ENCODE peak calls at places on chromosome 9, in eight cellular contexts. H is HCT116, N is GM06990, Z is kidney epithelial cell, X is colonic mucosa, J is ovary, U is heart left ventricle, P is fibroblast of lung. B is an unnamed sample. For H3K36me3, the result is how much of the 10 kb centered on the place peaks cover.

GRCh38 chr9:98231770-98232478 is 23.5 kb downstream of the TBC1D2 start:
- DNase-seq in H (no peak), N (no peak), Z (no peak), X (no peak), J (no peak), U (no peak), P (peak), B (no peak)

GRCh38 chr9:134265078-134265477 is 61.2 kb upstream of the RXRA start:
- DNase-seq in H (no peak), N (no peak), Z (no peak), X (no peak), J (no peak), U (no peak), P (no peak), B (no peak)

GRCh38 chr9:123390337-123391135 is 34.5 kb downstream of the CRB2 start:
- DNase-seq in H (no peak), N (no peak), Z (no peak), X (no peak), J (no peak), U (no peak), P (no peak), B (no peak)

GRCh38 chr9:27453860-27454553 is 70.1 kb upstream of the IFNK start:
- DNase-seq in H (no peak), N (no peak), Z (no peak), X (no peak), J (no peak), U (no peak), P (no peak), B (no peak)

GRCh38 chr9:87206064-87206661 is 258.9 kb upstream of the GAS1 start:
- DNase-seq in H (no peak), N (no peak), Z (no peak), X (no peak), J (no peak), U (no peak), P (peak), B (no peak)

GRCh38 chr9:21638104-21638503 is 156.0 kb upstream of the IFNE start:
- DNase-seq in H (no peak), N (no peak), Z (no peak), X (no peak), J (no peak), U (no peak), P (no peak), B (peak)

GRCh38 chr9:13621871-13622564 is 342.5 kb upstream of the MPDZ start:
- DNase-seq in H (no peak), N (no peak), Z (no peak), X (no peak), J (no peak), U (no peak), P (no peak), B (no peak)

GRCh38 chr9:16671591-16672137 is 198.8 kb downstream of the BNC2 start:
- DNase-seq in H (no peak), N (no peak), Z (peak), X (no peak), J (no peak), U (no peak), P (peak), B (no peak)

GRCh38 chr9:110555551-110555950 is 24.0 kb downstream of the SVEP1 start:
- DNase-seq in H (no peak), N (no peak), Z (no peak), X (no peak), J (no peak), U (no peak), P (peak), B (no peak)

GRCh38 chr9:107674937-107675277 is 185.3 kb upstream of the KLF4 start:
- DNase-seq in H (no peak), N (no peak), Z (no peak), X (no peak), J (no peak), U (no peak), P (no peak), B (peak)

GRCh38 chr9:89602978-89603628 is 1.7 kb upstream of the GADD45G start:
- DNase-seq in H (peak), N (peak), Z (peak), X (peak), J (peak), U (peak), P (peak), B (peak)

GRCh38 chr9:116337015-116337414 is 183.4 kb downstream of the PAPPA start:
- DNase-seq in H (no peak), N (no peak), Z (peak), X (no peak), J (no peak), U (no peak), P (peak), B (no peak)

GRCh38 chr9:113950195-113951031 is 74.3 kb downstream of the ZNF618 start:
- DNase-seq in H (no peak), N (no peak), Z (no peak), X (peak), J (no peak), U (no peak), P (no peak), B (no peak)

GRCh38 chr9:37954581-37954981 is 50.7 kb upstream of the SLC25A51 start:
- DNase-seq in H (no peak), N (peak), Z (no peak), X (no peak), J (no peak), U (no peak), P (no peak), B (no peak)

GRCh38 chr9:16246785-16247184 is 623.7 kb downstream of the BNC2 start:
- DNase-seq in H (no peak), N (no peak), Z (no peak), X (no peak), J (no peak), U (no peak), P (peak), B (no peak)

DNA sequence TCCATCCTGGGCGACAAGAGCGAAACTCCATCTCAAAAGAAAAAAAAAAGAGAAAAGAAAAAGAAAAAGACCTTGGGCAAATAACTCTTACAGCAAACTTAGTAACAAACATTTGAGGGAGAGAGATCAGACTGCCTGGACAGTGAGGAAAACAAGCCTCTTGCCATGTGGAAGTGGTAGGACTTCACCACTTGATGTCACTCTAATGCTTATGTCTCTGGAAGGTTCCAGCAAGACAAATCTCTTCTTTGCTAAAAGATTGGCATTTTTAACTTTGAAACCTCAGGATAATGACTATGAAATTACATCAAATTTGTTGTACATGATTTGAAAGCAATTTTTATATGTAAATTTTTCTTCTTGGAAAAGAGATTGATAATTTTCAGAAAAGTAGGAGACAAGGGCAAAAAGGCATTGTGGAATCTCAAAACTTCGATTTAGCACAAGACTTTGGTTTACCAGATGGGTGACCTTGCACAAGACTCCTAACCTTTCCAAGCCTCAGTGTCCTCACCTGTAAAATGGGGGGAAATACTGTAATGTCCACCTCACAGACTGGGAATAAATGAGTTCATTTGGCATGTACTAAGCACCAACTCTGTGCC is 5.4 kb downstream of the ACTL7B start:
- DNase-seq in H (peak), N (no peak), Z (no peak), X (no peak), J (no peak), U (no peak), P (peak), B (no peak)
- H3K36me3 ChIP-seq in H (under half), N (under half), Z (under half), X (under half), J (under half), U (under half), P (under half), B (under half)

GRCh38 chr9:93009337-93010015 is 49.0 kb upstream of the SUSD3 start:
- DNase-seq in H (no peak), N (no peak), Z (no peak), X (peak), J (no peak), U (no peak), P (no peak), B (no peak)

GRCh38 chr9:93008457-93008856 is 50.0 kb upstream of the SUSD3 start:
- DNase-seq in H (no peak), N (no peak), Z (no peak), X (no peak), J (no peak), U (no peak), P (no peak), B (no peak)

GRCh38 chr9:93010056-93010455 is 48.4 kb upstream of the SUSD3 start:
- DNase-seq in H (no peak), N (no peak), Z (no peak), X (peak), J (no peak), U (no peak), P (no peak), B (no peak)

GRCh38 chr9:93011114-93011513 is 47.4 kb upstream of the SUSD3 start:
- DNase-seq in H (no peak), N (no peak), Z (no peak), X (peak), J (no peak), U (no peak), P (no peak), B (no peak)

GRCh38 chr9:93010696-93011095 is 47.8 kb upstream of the SUSD3 start:
- DNase-seq in H (no peak), N (no peak), Z (no peak), X (peak), J (no peak), U (no peak), P (no peak), B (no peak)
- TF ChIP-seq CTCF in H (no peak), N (no peak), Z (no peak), X (no peak), J (no peak), U (no peak), P (no peak), B (no peak)

DNA sequence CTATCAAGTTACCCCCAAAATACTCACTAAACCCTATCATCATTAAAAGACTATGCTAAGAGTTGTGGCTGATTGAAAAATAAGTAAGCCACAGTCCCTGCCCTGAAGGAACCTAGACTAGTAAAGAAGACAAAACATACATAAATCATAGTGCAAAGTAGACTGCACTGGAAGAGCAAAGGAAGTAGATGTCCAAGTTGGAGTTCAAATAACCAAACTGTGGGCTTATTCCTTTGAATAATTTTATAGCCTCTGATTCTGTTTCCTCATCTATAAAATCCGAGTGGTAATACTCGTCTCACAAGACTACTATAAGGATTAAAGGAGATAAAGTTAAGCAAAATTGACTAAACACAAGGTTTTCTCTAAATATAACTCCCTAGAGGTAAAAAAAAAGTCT is 140.4 kb downstream of the TLE1 start:
- DNase-seq in H (no peak), N (no peak), Z (no peak), X (no peak), J (no peak), U (no peak), P (no peak), B (no peak)
- H3K36me3 ChIP-seq in H (under half), N (under half), Z (under half), X (under half), J (under half), U (under half), P (under half), B (under half)

DNA sequence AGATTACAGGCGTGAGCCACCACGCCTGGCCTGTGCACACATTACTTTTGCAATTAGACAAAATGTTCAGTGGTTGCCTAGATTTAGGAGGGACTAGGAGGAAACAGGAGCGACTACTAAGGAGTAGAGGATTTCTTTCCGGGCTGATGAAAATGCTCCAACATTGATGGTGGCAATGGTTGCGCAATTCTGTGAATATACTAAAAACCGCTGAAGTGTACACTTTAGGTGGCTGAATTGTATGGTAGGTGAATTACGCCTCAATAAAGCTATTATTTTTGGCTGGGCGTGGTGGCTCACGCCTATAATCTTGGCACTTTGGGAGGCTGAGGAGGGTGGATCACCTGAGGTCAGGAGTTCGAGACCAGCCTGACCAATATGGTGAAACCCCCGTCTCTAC is 46.8 kb upstream of the STXBP1 start:
- DNase-seq in H (no peak), N (no peak), Z (no peak), X (peak), J (no peak), U (no peak), P (no peak), B (no peak)
- TF ChIP-seq CTCF in H (no peak), N (no peak), Z (no peak), X (no peak), J (no peak), U (no peak), P (no peak), B (no peak)

GRCh38 chr9:128391956-128392301 is 20.8 kb downstream of the URM1 start:
- DNase-seq in H (no peak), N (no peak), Z (no peak), X (no peak), J (no peak), U (no peak), P (no peak), B (no peak)

GRCh38 chr9:128390813-128391711 is 19.9 kb downstream of the URM1 start:
- DNase-seq in H (no peak), N (no peak), Z (no peak), X (no peak), J (no peak), U (no peak), P (no peak), B (no peak)

GRCh38 chr9:128390150-128390812 is 19.1 kb downstream of the URM1 start:
- DNase-seq in H (no peak), N (no peak), Z (no peak), X (no peak), J (no peak), U (no peak), P (no peak), B (no peak)

GRCh38 chr9:128392302-128393152 is 21.4 kb downstream of the URM1 start:
- DNase-seq in H (no peak), N (no peak), Z (no peak), X (no peak), J (no peak), U (no peak), P (no peak), B (no peak)

DNA sequence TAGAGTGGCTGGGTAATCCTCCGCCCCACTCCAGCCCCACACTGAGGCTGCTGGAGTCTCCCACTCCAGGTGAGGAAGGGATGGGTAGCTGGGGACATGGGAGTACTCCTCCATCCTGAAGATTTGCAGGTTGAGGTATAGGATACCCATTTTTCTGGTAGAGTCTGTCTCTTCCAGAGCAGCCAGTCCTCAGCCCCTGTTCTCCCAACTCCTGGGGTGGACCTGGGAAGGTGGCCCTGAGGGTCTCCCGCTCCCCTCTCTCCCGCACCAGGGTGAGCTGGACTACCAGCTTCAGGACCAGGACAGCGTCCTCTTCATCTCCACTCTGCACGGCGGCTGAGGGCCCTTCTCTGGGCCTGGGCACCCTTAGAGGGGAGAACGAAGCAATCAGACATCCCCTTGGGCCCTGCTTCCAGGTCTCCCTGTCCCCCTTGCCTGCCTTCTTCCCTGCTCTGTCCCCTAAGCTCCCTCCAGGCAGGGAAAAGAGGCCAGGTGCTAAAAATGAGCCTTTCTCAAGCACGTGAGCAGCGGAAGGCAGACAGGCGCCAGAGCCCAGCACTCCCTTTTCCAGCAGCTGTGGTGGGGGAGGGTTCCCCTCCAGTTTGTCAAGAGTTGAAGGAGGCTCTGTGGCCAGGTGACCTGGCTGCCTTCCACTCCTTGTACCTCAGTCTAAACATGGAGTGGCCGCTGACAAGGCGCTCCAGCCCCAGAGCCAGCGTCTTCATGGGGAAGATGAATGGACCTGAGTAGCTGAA is 18.4 kb downstream of the URM1 start:
- DNase-seq in H (no peak), N (no peak), Z (no peak), X (no peak), J (no peak), U (no peak), P (no peak), B (no peak)
- H3K36me3 ChIP-seq in H (under half), N (under half), Z (under half), X (under half), J (under half), U (under half), P (under half), B (under half)

GRCh38 chr9:99399476-99399875 is 177.4 kb downstream of the SEC61B start:
- DNase-seq in H (no peak), N (no peak), Z (no peak), X (no peak), J (no peak), U (no peak), P (no peak), B (no peak)

GRCh38 chr9:99398241-99398640 is 176.2 kb downstream of the SEC61B start:
- DNase-seq in H (no peak), N (no peak), Z (no peak), X (no peak), J (no peak), U (no peak), P (no peak), B (no peak)

GRCh38 chr9:99403371-99403770 is 181.3 kb downstream of the SEC61B start:
- DNase-seq in H (no peak), N (no peak), Z (no peak), X (no peak), J (no peak), U (no peak), P (no peak), B (no peak)

GRCh38 chr9:99401826-99402225 is 179.7 kb downstream of the SEC61B start:
- DNase-seq in H (no peak), N (no peak), Z (no peak), X (no peak), J (no peak), U (no peak), P (peak), B (no peak)

DNA sequence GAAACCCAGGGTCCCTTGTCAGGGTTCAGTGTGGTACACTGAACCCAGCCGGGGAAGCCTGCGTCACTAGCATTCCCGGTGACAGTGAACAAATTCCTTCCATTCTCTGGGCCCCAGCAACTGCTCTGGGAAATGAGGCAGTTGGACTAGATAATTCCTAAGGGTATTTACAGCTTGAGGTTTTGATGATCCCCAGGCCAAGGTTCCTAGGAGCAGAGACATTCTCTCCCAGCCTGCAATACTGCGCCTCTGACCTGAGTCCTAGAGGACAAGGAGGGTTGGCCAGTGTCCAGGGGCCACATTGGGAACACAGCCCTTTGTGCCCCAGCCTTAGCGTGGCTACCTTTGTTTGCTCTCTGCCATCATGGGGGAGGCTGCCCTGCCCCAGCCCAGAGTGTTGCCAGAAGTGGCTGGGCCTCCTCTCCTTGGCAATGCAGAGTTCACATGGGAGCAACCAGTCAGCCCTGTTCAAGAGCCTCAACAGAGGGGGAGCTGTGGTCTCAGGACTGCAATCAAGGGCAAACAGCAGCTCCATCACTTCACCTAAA is 178.2 kb downstream of the SEC61B start:
- DNase-seq in H (no peak), N (no peak), Z (no peak), X (no peak), J (no peak), U (peak), P (no peak), B (no peak)
- TF ChIP-seq CTCF in H (no peak), N (no peak), Z (no peak), X (no peak), J (no peak), U (no peak), P (no peak), B (no peak)